ENCODE peak calls at places on chromosomes 1 and 21, in ten cellular contexts. K is epithelial cell of esophagus; Q is HTR-8/SVneo; U is choroid plexus epithelial cell; I is GM12891; J is stimulated activated CD4-positive, alpha-beta T cell treated with anti-CD3 and anti-CD28 coated beads, TNF-alpha, amount 100 ng/mL, for 24 hours; V is mucosa of gallbladder; A is progenitor cell of endocrine pancreas; L is HL-60; P is GM10248. D is an unnamed sample.

GRCh38 chr1:108199231-108199657 is 899 bp downstream of the SLC25A24 start:
- DNase-seq in K (peak), Q (peak), U (peak), I (no peak), J (no peak), V (peak), A (no peak), L (no peak), P (no peak), D (no peak)

GRCh38 chr1:174976436-174977107 is 23.2 kb upstream of the CACYBP start:
- DNase-seq in K (peak), Q (no peak), U (peak), I (no peak), J (no peak), V (no peak), A (no peak), L (no peak), P (no peak), D (no peak)

GRCh38 chr1:197622371-197622770 is 152.9 kb downstream of the DENND1B start:
- DNase-seq in K (no peak), Q (no peak), U (no peak), I (no peak), J (no peak), V (no peak), A (no peak), L (no peak), P (no peak), D (no peak)

GRCh38 chr1:110393286-110393685 is 2.5 kb upstream of the SLC16A4 start:
- DNase-seq in K (no peak), Q (no peak), U (peak), I (no peak), J (no peak), V (no peak), A (no peak), L (no peak), P (no peak), D (no peak)

GRCh38 chr1:27873671-27874384 is 1.5 kb downstream of the THEMIS2 start:
- DNase-seq in K (peak), Q (no peak), U (no peak), I (no peak), J (no peak), V (no peak), A (no peak), L (peak), P (no peak), D (peak)

GRCh38 chr1:94025383-94026340 is 95.3 kb downstream of the ABCA4 start:
- DNase-seq in K (peak), Q (peak), U (peak), I (no peak), J (no peak), V (peak), A (no peak), L (no peak), P (peak), D (no peak)

GRCh38 chr1:36093226-36093625 is 4.5 kb downstream of the ADPRS start:
- DNase-seq in K (no peak), Q (no peak), U (no peak), I (no peak), J (no peak), V (no peak), A (no peak), L (no peak), P (no peak), D (no peak)

GRCh38 chr21:24994717-24995116 is 612.6 kb downstream of the MRPL39 start:
- DNase-seq in K (no peak), Q (no peak), U (no peak), I (no peak), J (no peak), V (no peak), A (no peak), L (no peak), P (no peak), D (no peak)

GRCh38 chr21:36966846-36967657 is 583 bp upstream of the HLCS start:
- DNase-seq in K (no peak), Q (no peak), U (peak), I (no peak), J (no peak), V (no peak), A (no peak), L (no peak), P (no peak), D (no peak)

GRCh38 chr1:153536618-153537375 is 1.0 kb upstream of the S100A6 start:
- DNase-seq in K (peak), Q (no peak), U (no peak), I (no peak), J (no peak), V (no peak), A (no peak), L (no peak), P (no peak), D (no peak)

GRCh38 chr1:11320153-11320936 is 47.3 kb downstream of the UBIAD1 start:
- DNase-seq in K (no peak), Q (no peak), U (no peak), I (peak), J (peak), V (no peak), A (peak), L (no peak), P (peak), D (no peak)

GRCh38 chr1:230310381-230311163 is 115.6 kb downstream of the PGBD5 start:
- DNase-seq in K (peak), Q (peak), U (peak), I (peak), J (peak), V (peak), A (peak), L (peak), P (peak), D (no peak)

GRCh38 chr1:12380316-12381249 is 150.8 kb downstream of the VPS13D start:
- DNase-seq in K (no peak), Q (no peak), U (no peak), I (no peak), J (no peak), V (no peak), A (no peak), L (no peak), P (no peak), D (no peak)

GRCh38 chr1:115210302-115210711 is 121.0 kb upstream of the TSPAN2 start:
- DNase-seq in K (peak), Q (peak), U (peak), I (no peak), J (no peak), V (no peak), A (no peak), L (no peak), P (no peak), D (no peak)

GRCh38 chr1:3819626-3820245 is 23.4 kb upstream of the LRRC47 start:
- DNase-seq in K (peak), Q (no peak), U (no peak), I (no peak), J (no peak), V (no peak), A (no peak), L (no peak), P (no peak), D (no peak)

GRCh38 chr1:27606708-27607238 is 2.8 kb upstream of the AHDC1 start:
- DNase-seq in K (peak), Q (no peak), U (peak), I (no peak), J (no peak), V (no peak), A (no peak), L (no peak), P (no peak), D (no peak)

GRCh38 chr1:245842106-245842505 is 665.0 kb downstream of the SMYD3 start:
- DNase-seq in K (no peak), Q (no peak), U (no peak), I (no peak), J (no peak), V (no peak), A (no peak), L (no peak), P (no peak), D (no peak)

GRCh38 chr1:2627746-2628145 is 5.1 kb downstream of the MMEL1 start:
- DNase-seq in K (no peak), Q (no peak), U (no peak), I (no peak), J (no peak), V (no peak), A (no peak), L (no peak), P (no peak), D (no peak)

GRCh38 chr1:67683736-67684525 is 1.1 kb upstream of the GADD45A start:
- DNase-seq in K (peak), Q (no peak), U (no peak), I (no peak), J (peak), V (no peak), A (no peak), L (no peak), P (peak), D (no peak)

GRCh38 chr1:15949453-15950245 is 26.3 kb downstream of the ZBTB17 start:
- DNase-seq in K (peak), Q (peak), U (peak), I (peak), J (peak), V (peak), A (no peak), L (peak), P (peak), D (peak)

GRCh38 chr1:2585318-2586092 is 1.1 kb upstream of the PRXL2B start:
- DNase-seq in K (peak), Q (peak), U (peak), I (peak), J (no peak), V (peak), A (no peak), L (peak), P (peak), D (peak)

GRCh38 chr1:30034627-30035521 is 688.5 kb downstream of the MATN1 start:
- DNase-seq in K (no peak), Q (peak), U (no peak), I (no peak), J (no peak), V (no peak), A (no peak), L (no peak), P (no peak), D (no peak)

GRCh38 chr1:94004924-94005323 is 95.7 kb upstream of the GCLM start:
- DNase-seq in K (peak), Q (no peak), U (peak), I (no peak), J (no peak), V (no peak), A (no peak), L (no peak), P (no peak), D (no peak)

GRCh38 chr1:219963432-219963831 is 35.1 kb upstream of the SLC30A10 start:
- DNase-seq in K (peak), Q (no peak), U (no peak), I (no peak), J (no peak), V (no peak), A (no peak), L (no peak), P (no peak), D (no peak)

GRCh38 chr1:109723351-109723750 is 11.3 kb downstream of the GSTM5 start:
- DNase-seq in K (no peak), Q (no peak), U (peak), I (no peak), J (no peak), V (peak), A (no peak), L (no peak), P (no peak), D (no peak)

GRCh38 chr1:152022521-152022920 is 14.3 kb downstream of the S100A11 start:
- DNase-seq in K (no peak), Q (no peak), U (no peak), I (no peak), J (no peak), V (no peak), A (no peak), L (no peak), P (no peak), D (no peak)

GRCh38 chr1:58982259-58982998 is 198.6 kb upstream of the JUN start:
- DNase-seq in K (no peak), Q (no peak), U (peak), I (no peak), J (no peak), V (no peak), A (no peak), L (no peak), P (no peak), D (no peak)

GRCh38 chr1:62038594-62039284 is 155.9 kb upstream of the L1TD1 start:
- DNase-seq in K (peak), Q (no peak), U (no peak), I (no peak), J (no peak), V (no peak), A (no peak), L (no peak), P (no peak), D (no peak)

GRCh38 chr1:6033986-6034749 is 11.5 kb upstream of the KCNAB2 start:
- DNase-seq in K (peak), Q (peak), U (peak), I (peak), J (no peak), V (no peak), A (peak), L (no peak), P (no peak), D (no peak)

GRCh38 chr1:156766288-156767100 is 841 bp upstream of the PRCC start:
- DNase-seq in K (peak), Q (no peak), U (peak), I (no peak), J (no peak), V (no peak), A (no peak), L (no peak), P (no peak), D (no peak)

GRCh38 chr1:91613594-91613993 is 112.9 kb downstream of the CDC7 start:
- DNase-seq in K (peak), Q (no peak), U (no peak), I (no peak), J (no peak), V (no peak), A (no peak), L (no peak), P (no peak), D (no peak)

GRCh38 chr1:161367684-161368398 is at the start of gene CFAP126:
- DNase-seq in K (peak), Q (peak), U (peak), I (peak), J (no peak), V (peak), A (no peak), L (peak), P (peak), D (peak)